ENCODE peak calls at places on chromosomes 16 and 17, in four cellular contexts. I, D, R and M are unnamed samples.

GRCh38 chr17:15651001-15651582 is 31.6 kb upstream of the FBXW10B start:
- DNase-seq in I (no peak), D (no peak), R (no peak), M (peak; percentile 7)

GRCh38 chr17:27612160-27612767 is 18.7 kb upstream of the LGALS9 start:
- DNase-seq in I (no peak), D (no peak), R (no peak), M (no peak)

GRCh38 chr17:40490289-40490853 is 11.1 kb downstream of the TNS4 start:
- DNase-seq in I (peak; percentile 63), D (peak; percentile 42), R (no peak), M (no peak)

GRCh38 chr17:17782425-17783120 is 54.2 kb downstream of the SREBF1 start:
- DNase-seq in I (no peak), D (no peak), R (no peak), M (peak; percentile 57)

GRCh38 chr16:19524356-19524865 is 669 bp downstream of the CCP110 start:
- DNase-seq in I (no peak), D (no peak), R (no peak), M (no peak)

GRCh38 chr16:65817066-65817465 is 549.4 kb upstream of the CDH5 start:
- DNase-seq in I (no peak), D (no peak), R (no peak), M (no peak)

GRCh38 chr16:67092227-67092626 is 17.5 kb upstream of the PHAF1 start:
- DNase-seq in I (peak; percentile 68), D (no peak), R (no peak), M (no peak)

GRCh38 chr16:22764662-22765302 is 49.2 kb upstream of the HS3ST2 start:
- DNase-seq in I (no peak), D (no peak), R (no peak), M (no peak)

GRCh38 chr17:81405382-81406005 is 10.2 kb downstream of the BAHCC1 start:
- DNase-seq in I (no peak), D (peak; percentile 78), R (no peak), M (no peak)

GRCh38 chr16:86270696-86271095 is 239.6 kb upstream of the FOXF1 start:
- DNase-seq in I (no peak), D (no peak), R (no peak), M (no peak)

GRCh38 chr16:67942200-67942509 is 1.8 kb downstream of the LCAT start:
- DNase-seq in I (no peak), D (no peak), R (no peak), M (no peak)